ENCODE peak calls at places on chromosomes 16 and 17, in nine cellular contexts. One of them, this sample, is unnamed. For H3K36me3 and H3K27me3, the result is how much of the 10 kb centered on the place peaks cover.

GRCh38 chr17:5499790-5500189 is 13.4 kb downstream of the MIS12 start:
- DNase-seq in GM23338: peak
- DNase-seq in transverse colon: no peak
- DNase-seq in pancreas: peak
- DNase-seq in neural progenitor cell: peak
- DNase-seq in aorta: no peak
- DNase-seq in lower lobe of right lung: no peak
- DNase-seq in upper lobe of right lung: no peak
- DNase-seq in effector memory CD4-positive, alpha-beta T cell: no peak
- DNase-seq in this sample: no peak

GRCh38 chr16:88533381-88533831 is 36.8 kb upstream of the ZC3H18 start:
- DNase-seq in pancreas: peak
- DNase-seq in GM23338: peak
- DNase-seq in effector memory CD4-positive, alpha-beta T cell: no peak
- DNase-seq in aorta: no peak
- DNase-seq in neural progenitor cell: no peak
- DNase-seq in upper lobe of right lung: no peak
- DNase-seq in lower lobe of right lung: peak
- DNase-seq in transverse colon: no peak
- DNase-seq in this sample: no peak

GRCh38 chr16:17723735-17724134 is 253.0 kb upstream of the XYLT1 start:
- DNase-seq in transverse colon: no peak
- DNase-seq in GM23338: no peak
- DNase-seq in aorta: no peak
- DNase-seq in lower lobe of right lung: no peak
- DNase-seq in effector memory CD4-positive, alpha-beta T cell: no peak
- DNase-seq in upper lobe of right lung: no peak
- DNase-seq in neural progenitor cell: no peak
- DNase-seq in pancreas: no peak
- DNase-seq in this sample: no peak

GRCh38 chr16:23670137-23670776 is 8.4 kb upstream of the PLK1 start:
- DNase-seq in GM23338: no peak
- DNase-seq in pancreas: no peak
- DNase-seq in lower lobe of right lung: no peak
- DNase-seq in upper lobe of right lung: no peak
- DNase-seq in aorta: no peak
- DNase-seq in neural progenitor cell: no peak
- DNase-seq in effector memory CD4-positive, alpha-beta T cell: no peak
- DNase-seq in transverse colon: no peak
- DNase-seq in this sample: no peak

GRCh38 chr16:68242926-68243858 is 2.0 kb upstream of the PLA2G15 start:
- DNase-seq in neural progenitor cell: no peak
- DNase-seq in lower lobe of right lung: peak
- DNase-seq in pancreas: peak
- DNase-seq in aorta: no peak
- DNase-seq in upper lobe of right lung: no peak
- DNase-seq in transverse colon: no peak
- DNase-seq in GM23338: no peak
- DNase-seq in effector memory CD4-positive, alpha-beta T cell: no peak
- DNase-seq in this sample: no peak

GRCh38 chr17:17382901-17383300 is 79.7 kb downstream of the NT5M start:
- DNase-seq in neural progenitor cell: no peak
- DNase-seq in GM23338: no peak
- DNase-seq in lower lobe of right lung: no peak
- DNase-seq in pancreas: no peak
- DNase-seq in aorta: no peak
- DNase-seq in transverse colon: no peak
- DNase-seq in effector memory CD4-positive, alpha-beta T cell: no peak
- DNase-seq in upper lobe of right lung: no peak
- DNase-seq in this sample: no peak

GRCh38 chr17:9816472-9816871 is 5.4 kb downstream of the GSG1L2 start:
- DNase-seq in lower lobe of right lung: no peak
- DNase-seq in neural progenitor cell: no peak
- DNase-seq in GM23338: no peak
- DNase-seq in upper lobe of right lung: no peak
- DNase-seq in pancreas: no peak
- DNase-seq in transverse colon: no peak
- DNase-seq in effector memory CD4-positive, alpha-beta T cell: no peak
- DNase-seq in aorta: no peak
- DNase-seq in this sample: no peak

GRCh38 chr17:27269978-27270377 is 23.9 kb upstream of the WSB1 start:
- DNase-seq in pancreas: no peak
- DNase-seq in GM23338: no peak
- DNase-seq in effector memory CD4-positive, alpha-beta T cell: no peak
- DNase-seq in transverse colon: no peak
- DNase-seq in neural progenitor cell: no peak
- DNase-seq in aorta: no peak
- DNase-seq in upper lobe of right lung: peak
- DNase-seq in lower lobe of right lung: peak
- DNase-seq in this sample: no peak

GRCh38 chr16:53566568-53566967 is 63.6 kb upstream of the AKTIP start:
- DNase-seq in aorta: no peak
- DNase-seq in neural progenitor cell: no peak
- DNase-seq in GM23338: no peak
- DNase-seq in lower lobe of right lung: no peak
- DNase-seq in effector memory CD4-positive, alpha-beta T cell: no peak
- DNase-seq in transverse colon: no peak
- DNase-seq in upper lobe of right lung: no peak
- DNase-seq in pancreas: no peak
- DNase-seq in this sample: no peak

GRCh38 chr17:55314784-55315491 is 50.2 kb downstream of the HLF start:
- DNase-seq in neural progenitor cell: no peak
- DNase-seq in GM23338: no peak
- DNase-seq in transverse colon: no peak
- DNase-seq in lower lobe of right lung: no peak
- DNase-seq in effector memory CD4-positive, alpha-beta T cell: no peak
- DNase-seq in aorta: no peak
- DNase-seq in pancreas: no peak
- DNase-seq in upper lobe of right lung: no peak
- DNase-seq in this sample: no peak

GRCh38 chr17:59370580-59371299 is 39.3 kb downstream of the YPEL2 start:
- DNase-seq in lower lobe of right lung: no peak
- DNase-seq in transverse colon: no peak
- DNase-seq in neural progenitor cell: peak
- DNase-seq in GM23338: peak
- DNase-seq in pancreas: no peak
- DNase-seq in effector memory CD4-positive, alpha-beta T cell: no peak
- DNase-seq in aorta: no peak
- DNase-seq in upper lobe of right lung: no peak
- DNase-seq in this sample: no peak

GRCh38 chr16:30604316-30604947 is 5.8 kb downstream of the ZNF689 start:
- DNase-seq in GM23338: peak
- DNase-seq in upper lobe of right lung: no peak
- DNase-seq in aorta: no peak
- DNase-seq in pancreas: peak
- DNase-seq in lower lobe of right lung: no peak
- DNase-seq in effector memory CD4-positive, alpha-beta T cell: no peak
- DNase-seq in transverse colon: no peak
- DNase-seq in neural progenitor cell: no peak
- DNase-seq in this sample: no peak
- H3K36me3 ChIP-seq in GM23338: under half
- H3K36me3 ChIP-seq in upper lobe of right lung: half or more
- H3K36me3 ChIP-seq in aorta: under half
- H3K36me3 ChIP-seq in pancreas: under half
- H3K36me3 ChIP-seq in lower lobe of right lung: half or more
- H3K36me3 ChIP-seq in effector memory CD4-positive, alpha-beta T cell: under half
- H3K36me3 ChIP-seq in transverse colon: under half
- H3K36me3 ChIP-seq in neural progenitor cell: under half
- H3K36me3 ChIP-seq in this sample: half or more

GRCh38 chr17:62739666-62740065 is 68.4 kb downstream of the MARCHF10 start:
- DNase-seq in transverse colon: no peak
- DNase-seq in neural progenitor cell: no peak
- DNase-seq in upper lobe of right lung: no peak
- DNase-seq in aorta: no peak
- DNase-seq in pancreas: no peak
- DNase-seq in lower lobe of right lung: no peak
- DNase-seq in effector memory CD4-positive, alpha-beta T cell: no peak
- DNase-seq in GM23338: no peak
- DNase-seq in this sample: no peak

GRCh38 chr17:62741290-62741689 is 66.8 kb downstream of the MARCHF10 start:
- DNase-seq in effector memory CD4-positive, alpha-beta T cell: no peak
- DNase-seq in aorta: no peak
- DNase-seq in GM23338: no peak
- DNase-seq in pancreas: no peak
- DNase-seq in upper lobe of right lung: no peak
- DNase-seq in neural progenitor cell: no peak
- DNase-seq in transverse colon: no peak
- DNase-seq in lower lobe of right lung: no peak
- DNase-seq in this sample: no peak

GRCh38 chr17:62740066-62740465 is 68.0 kb downstream of the MARCHF10 start:
- DNase-seq in neural progenitor cell: peak
- DNase-seq in upper lobe of right lung: no peak
- DNase-seq in pancreas: no peak
- DNase-seq in lower lobe of right lung: no peak
- DNase-seq in GM23338: peak
- DNase-seq in effector memory CD4-positive, alpha-beta T cell: no peak
- DNase-seq in transverse colon: no peak
- DNase-seq in aorta: no peak
- DNase-seq in this sample: no peak

GRCh38 chr17:62746941-62747340 is 61.2 kb downstream of the MARCHF10 start:
- DNase-seq in transverse colon: no peak
- DNase-seq in pancreas: no peak
- DNase-seq in GM23338: no peak
- DNase-seq in aorta: no peak
- DNase-seq in neural progenitor cell: no peak
- DNase-seq in effector memory CD4-positive, alpha-beta T cell: no peak
- DNase-seq in lower lobe of right lung: no peak
- DNase-seq in upper lobe of right lung: no peak
- DNase-seq in this sample: no peak

GRCh38 chr17:62744259-62744658 is 63.9 kb downstream of the MARCHF10 start:
- DNase-seq in effector memory CD4-positive, alpha-beta T cell: no peak
- DNase-seq in GM23338: no peak
- DNase-seq in lower lobe of right lung: no peak
- DNase-seq in pancreas: no peak
- DNase-seq in aorta: no peak
- DNase-seq in upper lobe of right lung: no peak
- DNase-seq in transverse colon: no peak
- DNase-seq in neural progenitor cell: no peak
- DNase-seq in this sample: no peak
- H3K27me3 ChIP-seq in effector memory CD4-positive, alpha-beta T cell: under half
- H3K27me3 ChIP-seq in GM23338: under half
- H3K27me3 ChIP-seq in lower lobe of right lung: under half
- H3K27me3 ChIP-seq in pancreas: under half
- H3K27me3 ChIP-seq in aorta: under half
- H3K27me3 ChIP-seq in upper lobe of right lung: under half
- H3K27me3 ChIP-seq in transverse colon: under half
- H3K27me3 ChIP-seq in neural progenitor cell: under half
- H3K27me3 ChIP-seq in this sample: under half

GRCh38 chr17:12998461-12998860 is 19.4 kb downstream of the ELAC2 start:
- DNase-seq in neural progenitor cell: no peak
- DNase-seq in effector memory CD4-positive, alpha-beta T cell: no peak
- DNase-seq in pancreas: no peak
- DNase-seq in aorta: no peak
- DNase-seq in transverse colon: no peak
- DNase-seq in GM23338: no peak
- DNase-seq in upper lobe of right lung: no peak
- DNase-seq in lower lobe of right lung: no peak
- DNase-seq in this sample: no peak

GRCh38 chr17:13002761-13003453 is 14.9 kb downstream of the ELAC2 start:
- DNase-seq in effector memory CD4-positive, alpha-beta T cell: no peak
- DNase-seq in neural progenitor cell: peak
- DNase-seq in upper lobe of right lung: peak
- DNase-seq in aorta: peak
- DNase-seq in transverse colon: peak
- DNase-seq in pancreas: no peak
- DNase-seq in lower lobe of right lung: peak
- DNase-seq in GM23338: peak
- DNase-seq in this sample: peak

GRCh38 chr17:13003454-13003851 is 14.4 kb downstream of the ELAC2 start:
- DNase-seq in neural progenitor cell: no peak
- DNase-seq in transverse colon: no peak
- DNase-seq in aorta: no peak
- DNase-seq in lower lobe of right lung: no peak
- DNase-seq in pancreas: no peak
- DNase-seq in effector memory CD4-positive, alpha-beta T cell: no peak
- DNase-seq in GM23338: no peak
- DNase-seq in upper lobe of right lung: no peak
- DNase-seq in this sample: no peak

GRCh38 chr17:13001991-13002615 is 15.7 kb downstream of the ELAC2 start:
- DNase-seq in effector memory CD4-positive, alpha-beta T cell: no peak
- DNase-seq in neural progenitor cell: no peak
- DNase-seq in GM23338: no peak
- DNase-seq in pancreas: no peak
- DNase-seq in transverse colon: no peak
- DNase-seq in aorta: no peak
- DNase-seq in lower lobe of right lung: no peak
- DNase-seq in upper lobe of right lung: no peak
- DNase-seq in this sample: no peak

DNA sequence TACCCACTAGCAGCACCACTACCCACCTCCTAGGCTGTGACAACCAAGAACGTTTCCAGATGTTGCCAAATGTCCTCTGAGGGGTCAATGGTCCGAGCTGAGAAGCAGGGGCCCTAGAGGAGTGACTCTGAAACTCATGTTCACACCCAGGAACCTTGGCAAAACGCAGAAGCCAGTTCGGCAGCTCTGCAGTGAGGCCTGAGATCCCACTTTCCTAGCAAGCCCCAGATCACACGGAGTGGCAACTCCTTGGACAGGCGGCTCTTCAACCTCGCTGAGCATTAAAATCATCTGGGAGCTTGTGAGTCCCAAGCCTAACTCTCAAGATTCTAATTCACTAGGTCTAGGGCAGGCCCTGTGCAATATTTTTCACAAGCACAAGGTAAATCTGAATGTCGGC is 17.3 kb downstream of the ELAC2 start:
- DNase-seq in neural progenitor cell: no peak
- DNase-seq in effector memory CD4-positive, alpha-beta T cell: no peak
- DNase-seq in pancreas: no peak
- DNase-seq in upper lobe of right lung: no peak
- DNase-seq in GM23338: no peak
- DNase-seq in transverse colon: no peak
- DNase-seq in lower lobe of right lung: no peak
- DNase-seq in aorta: no peak
- DNase-seq in this sample: no peak
- H3K36me3 ChIP-seq in neural progenitor cell: under half
- H3K36me3 ChIP-seq in effector memory CD4-positive, alpha-beta T cell: half or more
- H3K36me3 ChIP-seq in pancreas: half or more
- H3K36me3 ChIP-seq in upper lobe of right lung: half or more
- H3K36me3 ChIP-seq in GM23338: half or more
- H3K36me3 ChIP-seq in transverse colon: under half
- H3K36me3 ChIP-seq in lower lobe of right lung: half or more
- H3K36me3 ChIP-seq in aorta: under half
- H3K36me3 ChIP-seq in this sample: half or more

GRCh38 chr16:86297391-86297790 is 212.9 kb upstream of the FOXF1 start:
- DNase-seq in aorta: no peak
- DNase-seq in effector memory CD4-positive, alpha-beta T cell: no peak
- DNase-seq in upper lobe of right lung: no peak
- DNase-seq in transverse colon: no peak
- DNase-seq in GM23338: no peak
- DNase-seq in lower lobe of right lung: no peak
- DNase-seq in pancreas: no peak
- DNase-seq in neural progenitor cell: no peak
- DNase-seq in this sample: no peak
- H3K27me3 ChIP-seq in aorta: under half
- H3K27me3 ChIP-seq in effector memory CD4-positive, alpha-beta T cell: under half
- H3K27me3 ChIP-seq in upper lobe of right lung: under half
- H3K27me3 ChIP-seq in transverse colon: under half
- H3K27me3 ChIP-seq in GM23338: under half
- H3K27me3 ChIP-seq in lower lobe of right lung: half or more
- H3K27me3 ChIP-seq in pancreas: under half
- H3K27me3 ChIP-seq in neural progenitor cell: half or more
- H3K27me3 ChIP-seq in this sample: under half